ENCODE peak calls at places on chromosomes 16 and 17, in ten cellular contexts. R is OCI-LY7; Y is NT2/D1; N is T-helper 22 cell; P is CD8-positive, alpha-beta T cell; I is activated T-cell treated with anti-CD3 and anti-CD28 coated beads, Interleukin-2, amount 50 U/mL, for 1 hour; U is epithelial cell of proximal tubule; D is NCI-H2171 treated with DMSO at 0.1 percent for 48 hours; S is NCI-H2029 treated with DMSO at 0.1 percent for 48 hours; O is GM23248. Z is an unnamed sample.
A peak's percentile ranks its signal among the peaks of the same experiment; 100 is the strongest.

GRCh38 chr16:58198022-58198683 is at the start of gene CSNK2A2:
- DNase-seq in P (peak; percentile 67), O (peak; percentile 86), U (no peak), D (peak; percentile 58), S (no peak), N (peak; percentile 65), I (peak; percentile 77), R (peak; percentile 88), Y (peak; percentile 42), Z (peak; percentile 72)

GRCh38 chr16:85221081-85221809 is 109.0 kb upstream of the CIBAR2 start:
- DNase-seq in P (no peak), O (no peak), Y (no peak), U (no peak), S (no peak), N (no peak), I (no peak), D (no peak), R (no peak), Z (no peak)

GRCh38 chr17:33072421-33073175 is 81.0 kb downstream of the SPACA3 start:
- DNase-seq in I (no peak), N (no peak), U (no peak), P (no peak), S (no peak), R (no peak), D (no peak), Y (no peak), O (peak; percentile 20), Z (no peak)

GRCh38 chr17:4605826-4606225 is 21.5 kb downstream of the SMTNL2 start:
- DNase-seq in I (no peak), U (no peak), R (no peak), Y (no peak), O (no peak), D (no peak), S (no peak), N (no peak), P (no peak), Z (no peak)

GRCh38 chr16:1832831-1833454 is 5.9 kb downstream of the FAHD1 start:
- DNase-seq in I (no peak), D (no peak), O (no peak), P (no peak), R (no peak), S (no peak), Y (no peak), U (no peak), N (no peak), Z (no peak)

GRCh38 chr17:76866774-76867577 is 1.2 kb upstream of the MGAT5B start:
- DNase-seq in P (no peak), D (peak; percentile 66), S (no peak), Y (no peak), R (no peak), I (no peak), O (peak; percentile 76), N (no peak), U (peak; percentile 15), Z (no peak)

GRCh38 chr17:8868529-8868951 is 1.1 kb upstream of the PIK3R6 start:
- DNase-seq in R (no peak), U (no peak), I (no peak), O (no peak), N (no peak), P (no peak), D (no peak), Y (no peak), S (no peak), Z (no peak)

GRCh38 chr17:55117063-55117611 is 147.6 kb upstream of the HLF start:
- DNase-seq in U (peak; percentile 43), Y (no peak), R (no peak), I (no peak), D (peak; percentile 50), N (no peak), S (no peak), O (no peak), P (no peak), Z (no peak)

GRCh38 chr17:50210249-50211225 is 9.1 kb upstream of the COL1A1 start:
- DNase-seq in Y (peak; percentile 76), D (no peak), P (peak; percentile 4), I (no peak), N (no peak), U (no peak), S (no peak), O (peak; percentile 97), R (no peak), Z (no peak)

GRCh38 chr17:42918902-42919521 is 18.4 kb downstream of the G6PC1 start:
- DNase-seq in N (no peak), O (no peak), Y (no peak), I (no peak), U (no peak), D (no peak), P (no peak), S (peak; percentile 54), R (no peak), Z (no peak)

GRCh38 chr16:30091474-30092372 is at the start of gene TBX6:
- DNase-seq in P (peak; percentile 89), D (peak; percentile 89), O (peak; percentile 98), N (peak; percentile 86), I (peak; percentile 95), U (no peak), S (peak; percentile 68), Y (peak; percentile 93), R (peak; percentile 96), Z (peak; percentile 89)

GRCh38 chr17:79892457-79893236 is 53.4 kb upstream of the CBX4 start:
- DNase-seq in S (peak; percentile 88), U (no peak), O (no peak), D (peak; percentile 40), N (no peak), I (no peak), R (no peak), Y (no peak), P (no peak), Z (no peak)

GRCh38 chr16:88084881-88085280 is 133.6 kb downstream of the BANP start:
- DNase-seq in U (no peak), R (no peak), D (no peak), I (no peak), O (peak; percentile 76), P (no peak), N (no peak), Y (no peak), S (no peak), Z (no peak)

GRCh38 chr16:17591655-17592405 is 121.1 kb upstream of the XYLT1 start:
- DNase-seq in S (no peak), Y (no peak), U (no peak), R (no peak), P (peak; percentile 27), N (peak; percentile 21), I (no peak), D (no peak), O (peak; percentile 54), Z (no peak)

GRCh38 chr16:23877107-23878070 is 41.6 kb downstream of the PRKCB start:
- DNase-seq in I (no peak), U (no peak), O (no peak), N (no peak), P (no peak), Y (no peak), R (peak; percentile 39), S (no peak), D (no peak), Z (peak; percentile 31)